ENCODE peak calls at places on chromosomes 11 and 22, in six cellular contexts. One of them, this sample, is unnamed.

GRCh38 chr11:63719987-63720386 is 38.7 kb downstream of the RTN3 start:
- DNase-seq in brain microvascular endothelial cell: peak
- DNase-seq in WERI-Rb-1: no peak
- DNase-seq in fibroblast of lung: peak
- DNase-seq in transverse colon: no peak
- DNase-seq in tibial nerve: no peak
- DNase-seq in this sample: no peak

GRCh38 chr22:19904881-19905618 is 36.5 kb upstream of the COMT start:
- DNase-seq in brain microvascular endothelial cell: no peak
- DNase-seq in WERI-Rb-1: no peak
- DNase-seq in fibroblast of lung: no peak
- DNase-seq in transverse colon: no peak
- DNase-seq in tibial nerve: no peak
- DNase-seq in this sample: no peak

GRCh38 chr11:88281317-88281712 is 56.2 kb downstream of the CTSC start:
- DNase-seq in brain microvascular endothelial cell: no peak
- DNase-seq in WERI-Rb-1: no peak
- DNase-seq in fibroblast of lung: peak
- DNase-seq in transverse colon: no peak
- DNase-seq in tibial nerve: no peak
- DNase-seq in this sample: no peak

GRCh38 chr11:122706689-122707088 is 51.2 kb downstream of the UBASH3B start:
- DNase-seq in brain microvascular endothelial cell: no peak
- DNase-seq in WERI-Rb-1: no peak
- DNase-seq in fibroblast of lung: peak
- DNase-seq in transverse colon: no peak
- DNase-seq in tibial nerve: no peak
- DNase-seq in this sample: no peak

GRCh38 chr11:13117344-13117743 is 108.2 kb downstream of the RASSF10 start:
- DNase-seq in brain microvascular endothelial cell: no peak
- DNase-seq in WERI-Rb-1: no peak
- DNase-seq in fibroblast of lung: no peak
- DNase-seq in transverse colon: no peak
- DNase-seq in tibial nerve: no peak
- DNase-seq in this sample: no peak

GRCh38 chr11:67179892-67180490 is 60.9 kb downstream of the KDM2A start:
- DNase-seq in brain microvascular endothelial cell: no peak
- DNase-seq in WERI-Rb-1: no peak
- DNase-seq in fibroblast of lung: peak
- DNase-seq in transverse colon: no peak
- DNase-seq in tibial nerve: no peak
- DNase-seq in this sample: no peak

GRCh38 chr22:20238567-20239062 is 29.5 kb downstream of the RTN4R start:
- DNase-seq in brain microvascular endothelial cell: no peak
- DNase-seq in WERI-Rb-1: peak
- DNase-seq in fibroblast of lung: no peak
- DNase-seq in transverse colon: peak
- DNase-seq in tibial nerve: no peak
- DNase-seq in this sample: peak

GRCh38 chr22:46143491-46144147 is 6.7 kb upstream of the PPARA start:
- DNase-seq in brain microvascular endothelial cell: no peak
- DNase-seq in WERI-Rb-1: no peak
- DNase-seq in fibroblast of lung: no peak
- DNase-seq in transverse colon: no peak
- DNase-seq in tibial nerve: no peak
- DNase-seq in this sample: no peak

GRCh38 chr22:39535302-39535805 is 2.8 kb upstream of the RPS19BP1 start:
- DNase-seq in brain microvascular endothelial cell: no peak
- DNase-seq in WERI-Rb-1: peak
- DNase-seq in fibroblast of lung: no peak
- DNase-seq in transverse colon: no peak
- DNase-seq in tibial nerve: no peak
- DNase-seq in this sample: no peak

GRCh38 chr22:46090051-46090591 is 60.2 kb upstream of the PPARA start:
- DNase-seq in brain microvascular endothelial cell: no peak
- DNase-seq in WERI-Rb-1: peak
- DNase-seq in fibroblast of lung: peak
- DNase-seq in transverse colon: peak
- DNase-seq in tibial nerve: peak
- DNase-seq in this sample: peak

GRCh38 chr11:126530416-126530815 is 174.9 kb downstream of the ST3GAL4 start:
- DNase-seq in brain microvascular endothelial cell: no peak
- DNase-seq in WERI-Rb-1: no peak
- DNase-seq in fibroblast of lung: no peak
- DNase-seq in transverse colon: no peak
- DNase-seq in tibial nerve: no peak
- DNase-seq in this sample: no peak

GRCh38 chr11:46064221-46064620 is 57.0 kb downstream of the PHF21A start:
- DNase-seq in brain microvascular endothelial cell: no peak
- DNase-seq in WERI-Rb-1: no peak
- DNase-seq in fibroblast of lung: peak
- DNase-seq in transverse colon: no peak
- DNase-seq in tibial nerve: no peak
- DNase-seq in this sample: no peak

GRCh38 chr11:80523057-80523456 is 1082.2 kb upstream of the TENM4 start:
- DNase-seq in brain microvascular endothelial cell: no peak
- DNase-seq in WERI-Rb-1: no peak
- DNase-seq in fibroblast of lung: no peak
- DNase-seq in transverse colon: no peak
- DNase-seq in tibial nerve: no peak
- DNase-seq in this sample: no peak

GRCh38 chr11:22465620-22466019 is 127.4 kb downstream of the SLC17A6 start:
- DNase-seq in brain microvascular endothelial cell: no peak
- DNase-seq in WERI-Rb-1: no peak
- DNase-seq in fibroblast of lung: peak
- DNase-seq in transverse colon: no peak
- DNase-seq in tibial nerve: no peak
- DNase-seq in this sample: no peak

GRCh38 chr11:69302447-69302846 is 8.5 kb downstream of the MYEOV start:
- DNase-seq in brain microvascular endothelial cell: no peak
- DNase-seq in WERI-Rb-1: no peak
- DNase-seq in fibroblast of lung: no peak
- DNase-seq in transverse colon: no peak
- DNase-seq in tibial nerve: no peak
- DNase-seq in this sample: no peak
- H3K27ac ChIP-seq in brain microvascular endothelial cell: peak
- H3K27ac ChIP-seq in WERI-Rb-1: no peak
- H3K27ac ChIP-seq in fibroblast of lung: peak
- H3K27ac ChIP-seq in transverse colon: no peak
- H3K27ac ChIP-seq in tibial nerve: no peak
- H3K27ac ChIP-seq in this sample: peak

DNA sequence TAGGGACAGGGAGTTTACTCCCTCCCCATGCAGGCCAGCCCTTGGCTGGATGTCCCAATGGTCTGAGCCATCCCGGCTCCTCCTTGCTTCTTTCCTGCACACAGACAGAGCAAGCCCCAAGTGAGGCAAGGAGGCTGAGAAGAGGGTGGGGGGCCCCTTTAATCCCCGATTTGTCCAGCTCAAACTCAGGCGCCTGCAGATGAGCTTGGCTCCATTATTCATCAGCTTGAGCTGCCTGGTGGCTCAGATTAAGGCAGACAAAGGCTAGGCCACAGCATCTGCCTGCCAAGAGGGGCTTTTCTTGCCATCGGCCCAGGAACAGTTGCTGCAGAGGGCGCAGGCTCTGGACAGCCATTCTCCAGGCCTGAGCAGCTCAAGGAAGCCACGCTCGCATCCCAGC is 35.5 kb downstream of the LMO1 start:
- DNase-seq in brain microvascular endothelial cell: no peak
- DNase-seq in WERI-Rb-1: peak
- DNase-seq in fibroblast of lung: no peak
- DNase-seq in transverse colon: no peak
- DNase-seq in tibial nerve: no peak
- DNase-seq in this sample: no peak
- H3K4me3 ChIP-seq in brain microvascular endothelial cell: no peak
- H3K4me3 ChIP-seq in WERI-Rb-1: no peak
- H3K4me3 ChIP-seq in fibroblast of lung: no peak
- H3K4me3 ChIP-seq in transverse colon: no peak
- H3K4me3 ChIP-seq in tibial nerve: no peak
- H3K4me3 ChIP-seq in this sample: no peak

DNA sequence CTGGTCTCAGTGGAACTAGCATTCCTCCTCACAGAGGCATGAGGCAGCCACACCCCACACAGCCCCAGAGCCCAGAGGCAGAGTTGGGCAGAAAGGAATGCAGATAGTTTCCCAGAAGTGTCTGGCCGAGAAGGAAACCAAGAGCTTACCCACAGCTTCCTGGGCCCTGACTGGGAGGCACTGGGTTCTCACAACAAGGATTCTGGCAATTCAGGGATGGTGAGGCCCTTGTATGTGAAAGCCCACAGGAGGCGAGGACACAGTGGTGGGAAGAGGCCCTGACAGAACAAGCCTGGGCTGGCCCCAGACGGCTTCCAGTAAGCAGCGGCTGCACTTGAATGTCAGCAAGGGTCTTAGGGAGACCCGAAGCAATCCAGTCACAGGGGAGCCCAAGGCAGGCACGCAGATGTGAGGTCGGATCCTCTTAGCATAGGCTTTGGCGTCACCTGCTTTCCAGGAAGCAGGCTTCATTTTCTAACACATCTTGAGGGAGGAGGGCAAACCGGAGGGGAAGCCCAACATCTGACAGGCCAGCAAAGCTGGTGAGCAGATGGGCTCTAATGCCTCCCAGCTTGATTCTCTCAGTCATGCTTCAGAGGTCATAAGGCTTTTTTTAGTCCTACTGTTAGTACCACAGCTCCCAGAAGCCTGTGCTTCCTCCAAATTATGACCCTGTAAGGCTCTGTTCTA is 78.3 kb upstream of the AKIP1 start:
- DNase-seq in brain microvascular endothelial cell: no peak
- DNase-seq in WERI-Rb-1: peak
- DNase-seq in fibroblast of lung: peak
- DNase-seq in transverse colon: no peak
- DNase-seq in tibial nerve: no peak
- DNase-seq in this sample: no peak
- H3K27ac ChIP-seq in brain microvascular endothelial cell: peak
- H3K27ac ChIP-seq in WERI-Rb-1: peak
- H3K27ac ChIP-seq in fibroblast of lung: peak
- H3K27ac ChIP-seq in transverse colon: peak
- H3K27ac ChIP-seq in tibial nerve: peak
- H3K27ac ChIP-seq in this sample: no peak

DNA sequence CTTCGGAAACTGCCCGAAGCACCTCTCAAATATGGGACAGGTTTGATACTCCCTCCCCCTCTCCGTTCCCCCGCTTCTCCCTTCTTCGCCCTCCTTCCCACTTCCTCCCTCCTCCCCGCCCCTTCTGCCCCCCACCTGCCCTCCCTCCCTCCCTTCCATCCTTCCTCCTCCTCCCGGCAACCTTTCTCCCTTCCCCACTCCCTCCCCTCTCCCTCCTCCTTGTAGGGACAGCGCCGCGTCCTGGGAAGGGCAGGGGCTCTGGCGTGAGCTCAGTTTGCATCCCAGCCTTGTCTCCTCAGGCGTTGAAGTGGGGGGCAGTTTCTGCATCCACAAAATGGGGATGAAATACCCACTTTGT is 6.1 kb upstream of the NFAM1 start:
- DNase-seq in brain microvascular endothelial cell: no peak
- DNase-seq in WERI-Rb-1: no peak
- DNase-seq in fibroblast of lung: no peak
- DNase-seq in transverse colon: no peak
- DNase-seq in tibial nerve: no peak
- DNase-seq in this sample: no peak
- H3K4me3 ChIP-seq in brain microvascular endothelial cell: no peak
- H3K4me3 ChIP-seq in WERI-Rb-1: no peak
- H3K4me3 ChIP-seq in fibroblast of lung: no peak
- H3K4me3 ChIP-seq in transverse colon: no peak
- H3K4me3 ChIP-seq in tibial nerve: no peak
- H3K4me3 ChIP-seq in this sample: no peak

GRCh38 chr11:19982761-19983495 is 177.3 kb downstream of the DBX1 start:
- DNase-seq in brain microvascular endothelial cell: peak
- DNase-seq in WERI-Rb-1: no peak
- DNase-seq in fibroblast of lung: peak
- DNase-seq in transverse colon: no peak
- DNase-seq in tibial nerve: no peak
- DNase-seq in this sample: no peak

GRCh38 chr11:19980957-19981669 is 179.2 kb downstream of the DBX1 start:
- DNase-seq in brain microvascular endothelial cell: peak
- DNase-seq in WERI-Rb-1: no peak
- DNase-seq in fibroblast of lung: peak
- DNase-seq in transverse colon: peak
- DNase-seq in tibial nerve: no peak
- DNase-seq in this sample: no peak

GRCh38 chr11:19987243-19987870 is 172.9 kb downstream of the DBX1 start:
- DNase-seq in brain microvascular endothelial cell: no peak
- DNase-seq in WERI-Rb-1: no peak
- DNase-seq in fibroblast of lung: peak
- DNase-seq in transverse colon: no peak
- DNase-seq in tibial nerve: no peak
- DNase-seq in this sample: no peak

GRCh38 chr11:19985106-19985505 is 175.2 kb downstream of the DBX1 start:
- DNase-seq in brain microvascular endothelial cell: no peak
- DNase-seq in WERI-Rb-1: no peak
- DNase-seq in fibroblast of lung: peak
- DNase-seq in transverse colon: no peak
- DNase-seq in tibial nerve: no peak
- DNase-seq in this sample: no peak

GRCh38 chr11:19984048-19984742 is 176.1 kb downstream of the DBX1 start:
- DNase-seq in brain microvascular endothelial cell: no peak
- DNase-seq in WERI-Rb-1: no peak
- DNase-seq in fibroblast of lung: no peak
- DNase-seq in transverse colon: no peak
- DNase-seq in tibial nerve: no peak
- DNase-seq in this sample: no peak
- H3K27ac ChIP-seq in brain microvascular endothelial cell: no peak
- H3K27ac ChIP-seq in WERI-Rb-1: no peak
- H3K27ac ChIP-seq in fibroblast of lung: no peak
- H3K27ac ChIP-seq in transverse colon: peak
- H3K27ac ChIP-seq in tibial nerve: no peak
- H3K27ac ChIP-seq in this sample: no peak

GRCh38 chr11:115220423-115220822 is 283.8 kb downstream of the CADM1 start:
- DNase-seq in brain microvascular endothelial cell: no peak
- DNase-seq in WERI-Rb-1: no peak
- DNase-seq in fibroblast of lung: no peak
- DNase-seq in transverse colon: no peak
- DNase-seq in tibial nerve: no peak
- DNase-seq in this sample: no peak
- H3K4me3 ChIP-seq in brain microvascular endothelial cell: no peak
- H3K4me3 ChIP-seq in WERI-Rb-1: no peak
- H3K4me3 ChIP-seq in fibroblast of lung: no peak
- H3K4me3 ChIP-seq in transverse colon: no peak
- H3K4me3 ChIP-seq in tibial nerve: no peak
- H3K4me3 ChIP-seq in this sample: no peak

DNA sequence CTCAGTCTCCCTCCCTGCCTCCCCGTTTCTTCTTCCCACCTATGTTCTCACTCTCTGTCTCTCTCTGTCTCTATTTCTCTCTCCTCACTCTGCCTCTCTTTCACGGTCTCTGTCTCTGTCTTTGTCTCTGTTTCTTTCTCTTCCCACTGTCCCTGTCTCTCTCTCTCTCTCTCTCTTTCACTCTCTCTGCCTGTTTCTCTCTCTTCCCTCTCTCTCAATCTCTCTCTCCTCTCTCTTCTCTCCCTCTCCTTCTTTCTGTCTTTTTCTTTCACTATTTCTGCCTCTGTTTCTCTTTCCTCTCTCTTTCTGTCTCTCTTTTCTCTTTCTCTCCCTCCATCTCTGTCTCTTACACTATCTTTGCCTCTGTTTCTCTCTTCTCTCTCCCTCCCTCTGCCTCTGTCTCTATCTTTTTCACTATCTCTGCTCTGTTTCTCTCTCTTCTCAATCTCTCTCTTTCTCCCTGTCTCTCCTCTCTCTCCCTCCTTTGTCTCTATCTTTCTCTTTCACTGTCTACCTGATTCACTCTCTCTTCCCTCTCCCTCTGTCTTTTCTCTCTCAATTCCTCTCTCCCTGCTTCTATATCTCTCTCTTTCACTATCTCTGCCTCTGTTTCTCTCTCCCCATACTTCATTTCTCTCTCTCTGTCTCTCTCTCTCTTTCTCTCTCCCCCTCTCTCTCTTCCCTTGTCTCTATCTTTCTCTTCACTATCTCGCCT is 5.4 kb downstream of the APLNR start:
- DNase-seq in brain microvascular endothelial cell: no peak
- DNase-seq in WERI-Rb-1: no peak
- DNase-seq in fibroblast of lung: no peak
- DNase-seq in transverse colon: no peak
- DNase-seq in tibial nerve: no peak
- DNase-seq in this sample: no peak
- H3K27ac ChIP-seq in brain microvascular endothelial cell: no peak
- H3K27ac ChIP-seq in WERI-Rb-1: no peak
- H3K27ac ChIP-seq in fibroblast of lung: no peak
- H3K27ac ChIP-seq in transverse colon: no peak
- H3K27ac ChIP-seq in tibial nerve: no peak
- H3K27ac ChIP-seq in this sample: no peak

This sample was measured in pancreas.